ENCODE peak calls at places on chromosomes 3 and 15, in eight cellular contexts. One of them, this sample, is unnamed.

GRCh38 chr15:69318033-69318432 is 19.3 kb downstream of the PAQR5 start:
- DNase-seq in transverse colon: no peak
- DNase-seq in lower lobe of right lung: no peak
- DNase-seq in GM23338: no peak
- DNase-seq in AG04450: no peak
- DNase-seq in IMR-90: no peak
- DNase-seq in cardiac fibroblast: no peak
- DNase-seq in fibroblast of lung: no peak
- DNase-seq in this sample: no peak

GRCh38 chr3:124951511-124952390 is 17.2 kb upstream of the MUC13 start:
- DNase-seq in transverse colon: peak; percentile 76
- DNase-seq in lower lobe of right lung: no peak
- DNase-seq in GM23338: no peak
- DNase-seq in AG04450: peak; percentile 42
- DNase-seq in IMR-90: peak; percentile 93
- DNase-seq in cardiac fibroblast: peak; percentile 40
- DNase-seq in fibroblast of lung: peak; percentile 66
- DNase-seq in this sample: no peak

GRCh38 chr3:193546129-193546528 is 8.6 kb downstream of the ATP13A4 start:
- DNase-seq in transverse colon: no peak
- DNase-seq in lower lobe of right lung: no peak
- DNase-seq in GM23338: no peak
- DNase-seq in AG04450: no peak
- DNase-seq in IMR-90: no peak
- DNase-seq in cardiac fibroblast: no peak
- DNase-seq in fibroblast of lung: no peak
- DNase-seq in this sample: no peak

GRCh38 chr3:120450261-120450913 is 405 bp downstream of the FSTL1 start:
- DNase-seq in transverse colon: peak; percentile 27
- DNase-seq in lower lobe of right lung: peak; percentile 59
- DNase-seq in GM23338: peak; percentile 63
- DNase-seq in AG04450: no peak
- DNase-seq in IMR-90: no peak
- DNase-seq in cardiac fibroblast: peak; percentile 47
- DNase-seq in fibroblast of lung: no peak
- DNase-seq in this sample: no peak

GRCh38 chr3:85342915-85343314 is 384.1 kb downstream of the CADM2 start:
- DNase-seq in transverse colon: no peak
- DNase-seq in lower lobe of right lung: no peak
- DNase-seq in GM23338: peak; percentile 48
- DNase-seq in AG04450: no peak
- DNase-seq in IMR-90: no peak
- DNase-seq in cardiac fibroblast: no peak
- DNase-seq in fibroblast of lung: peak; percentile 3
- DNase-seq in this sample: no peak

GRCh38 chr15:92009162-92009561 is 155.7 kb downstream of the SLCO3A1 start:
- DNase-seq in transverse colon: no peak
- DNase-seq in lower lobe of right lung: no peak
- DNase-seq in GM23338: no peak
- DNase-seq in AG04450: no peak
- DNase-seq in IMR-90: no peak
- DNase-seq in cardiac fibroblast: no peak
- DNase-seq in fibroblast of lung: no peak
- DNase-seq in this sample: no peak

GRCh38 chr15:57160823-57161560 is 215.3 kb upstream of the CGNL1 start:
- DNase-seq in transverse colon: no peak
- DNase-seq in lower lobe of right lung: no peak
- DNase-seq in GM23338: no peak
- DNase-seq in AG04450: no peak
- DNase-seq in IMR-90: peak; percentile 88
- DNase-seq in cardiac fibroblast: no peak
- DNase-seq in fibroblast of lung: peak; percentile 78
- DNase-seq in this sample: no peak

GRCh38 chr15:101532865-101533264 is 43.4 kb upstream of the PCSK6 start:
- DNase-seq in transverse colon: no peak
- DNase-seq in lower lobe of right lung: no peak
- DNase-seq in GM23338: no peak
- DNase-seq in AG04450: no peak
- DNase-seq in IMR-90: no peak
- DNase-seq in cardiac fibroblast: no peak
- DNase-seq in fibroblast of lung: no peak
- DNase-seq in this sample: no peak

GRCh38 chr15:88467935-88468528 is 524 bp downstream of the MRPS11 start:
- DNase-seq in transverse colon: no peak
- DNase-seq in lower lobe of right lung: no peak
- DNase-seq in GM23338: peak; percentile 67
- DNase-seq in AG04450: no peak
- DNase-seq in IMR-90: peak; percentile 14
- DNase-seq in cardiac fibroblast: peak; percentile 19
- DNase-seq in fibroblast of lung: no peak
- DNase-seq in this sample: no peak

GRCh38 chr15:28890711-28891495 is 5.1 kb downstream of the APBA2 start:
- DNase-seq in transverse colon: no peak
- DNase-seq in lower lobe of right lung: peak; percentile 10
- DNase-seq in GM23338: no peak
- DNase-seq in AG04450: no peak
- DNase-seq in IMR-90: no peak
- DNase-seq in cardiac fibroblast: no peak
- DNase-seq in fibroblast of lung: no peak
- DNase-seq in this sample: no peak

GRCh38 chr15:93166675-93167074 is 77.7 kb upstream of the RGMA start:
- DNase-seq in transverse colon: no peak
- DNase-seq in lower lobe of right lung: no peak
- DNase-seq in GM23338: no peak
- DNase-seq in AG04450: no peak
- DNase-seq in IMR-90: no peak
- DNase-seq in cardiac fibroblast: no peak
- DNase-seq in fibroblast of lung: no peak
- DNase-seq in this sample: no peak

GRCh38 chr3:127751782-127752181 is 70.5 kb downstream of the MGLL start:
- DNase-seq in transverse colon: no peak
- DNase-seq in lower lobe of right lung: no peak
- DNase-seq in GM23338: no peak
- DNase-seq in AG04450: no peak
- DNase-seq in IMR-90: no peak
- DNase-seq in cardiac fibroblast: no peak
- DNase-seq in fibroblast of lung: no peak
- DNase-seq in this sample: no peak

GRCh38 chr3:111252795-111253194 is 181.2 kb downstream of the NECTIN3 start:
- DNase-seq in transverse colon: no peak
- DNase-seq in lower lobe of right lung: no peak
- DNase-seq in GM23338: peak; percentile 60
- DNase-seq in AG04450: no peak
- DNase-seq in IMR-90: peak; percentile 51
- DNase-seq in cardiac fibroblast: peak; percentile 57
- DNase-seq in fibroblast of lung: peak; percentile 43
- DNase-seq in this sample: no peak

DNA sequence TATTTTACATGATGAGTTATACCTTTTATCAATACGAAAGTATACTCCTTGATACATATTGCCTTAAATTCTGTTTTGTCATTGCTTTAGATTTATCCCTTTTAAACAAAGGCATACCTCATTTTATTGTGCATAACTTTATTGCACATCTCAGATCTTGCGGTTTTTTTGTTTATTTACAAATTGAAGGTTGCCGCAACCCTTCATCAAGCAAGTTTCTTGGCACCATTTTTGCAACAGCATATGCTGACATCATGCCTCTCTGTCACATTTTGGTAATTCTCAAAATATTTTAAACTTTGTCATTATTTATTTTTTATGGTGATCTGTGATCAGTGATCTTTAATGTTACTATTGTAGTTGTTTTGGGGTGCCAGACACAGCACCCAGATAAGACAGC is 20.9 kb downstream of the SNRK start:
- DNase-seq in transverse colon: no peak
- DNase-seq in lower lobe of right lung: no peak
- DNase-seq in GM23338: no peak
- DNase-seq in AG04450: no peak
- DNase-seq in IMR-90: peak; percentile 11
- DNase-seq in cardiac fibroblast: no peak
- DNase-seq in fibroblast of lung: no peak
- DNase-seq in this sample: no peak
- H3K4me3 ChIP-seq in transverse colon: no peak overlapping the region
- H3K4me3 ChIP-seq in lower lobe of right lung: no peak overlapping the region
- H3K4me3 ChIP-seq in GM23338: no peak overlapping the region
- H3K4me3 ChIP-seq in AG04450: no peak overlapping the region
- H3K4me3 ChIP-seq in IMR-90: no peak overlapping the region
- H3K4me3 ChIP-seq in cardiac fibroblast: no peak overlapping the region
- H3K4me3 ChIP-seq in fibroblast of lung: no peak overlapping the region
- H3K4me3 ChIP-seq in this sample: no peak overlapping the region

DNA sequence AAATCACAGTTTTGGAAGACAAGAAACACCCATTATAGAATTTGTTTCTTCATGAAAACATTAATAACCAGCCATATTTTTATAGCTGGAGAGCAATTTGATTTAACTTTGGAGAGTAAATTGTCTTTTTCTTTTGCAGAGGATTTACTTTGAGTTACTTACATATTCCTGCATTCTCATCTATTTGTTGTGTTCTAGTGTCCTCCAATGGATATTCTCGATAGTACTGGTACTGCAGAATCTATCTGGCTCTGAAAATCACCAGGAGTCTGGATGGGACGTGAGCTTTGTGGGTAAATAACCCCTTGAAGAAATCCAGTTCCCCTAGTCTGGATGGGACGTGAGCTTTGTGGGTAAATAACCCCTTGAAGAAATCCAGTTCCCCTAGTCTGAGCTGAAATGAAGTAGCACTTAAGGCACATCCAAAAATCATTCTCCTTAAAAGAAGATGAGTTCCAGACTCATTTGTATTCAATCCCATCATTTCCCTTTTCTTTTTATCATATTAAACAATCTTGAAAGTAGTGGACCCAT is 294.1 kb upstream of the UBE2E2 start:
- DNase-seq in transverse colon: no peak
- DNase-seq in lower lobe of right lung: no peak
- DNase-seq in GM23338: peak; percentile 17
- DNase-seq in AG04450: no peak
- DNase-seq in IMR-90: no peak
- DNase-seq in cardiac fibroblast: no peak
- DNase-seq in fibroblast of lung: no peak
- DNase-seq in this sample: no peak
- TF ChIP-seq CTCF in transverse colon: no peak
- TF ChIP-seq CTCF in lower lobe of right lung: no peak
- TF ChIP-seq CTCF in GM23338: peak; percentile 32
- TF ChIP-seq CTCF in AG04450: no peak
- TF ChIP-seq CTCF in IMR-90: no peak
- TF ChIP-seq CTCF in cardiac fibroblast: no peak
- TF ChIP-seq CTCF in fibroblast of lung: no peak
- TF ChIP-seq CTCF in this sample: no peak

GRCh38 chr15:74174966-74175270 is 1.4 kb downstream of the ISLR start:
- DNase-seq in transverse colon: no peak
- DNase-seq in lower lobe of right lung: peak; percentile 41
- DNase-seq in GM23338: no peak
- DNase-seq in AG04450: no peak
- DNase-seq in IMR-90: no peak
- DNase-seq in cardiac fibroblast: no peak
- DNase-seq in fibroblast of lung: no peak
- DNase-seq in this sample: no peak
- H3K4me3 ChIP-seq in transverse colon: peak overlapping the region; percentile 17
- H3K4me3 ChIP-seq in lower lobe of right lung: peak overlapping the region; percentile 47
- H3K4me3 ChIP-seq in GM23338: no peak overlapping the region
- H3K4me3 ChIP-seq in AG04450: no peak overlapping the region
- H3K4me3 ChIP-seq in IMR-90: no peak overlapping the region
- H3K4me3 ChIP-seq in cardiac fibroblast: no peak overlapping the region
- H3K4me3 ChIP-seq in fibroblast of lung: no peak overlapping the region
- H3K4me3 ChIP-seq in this sample: no peak overlapping the region

DNA sequence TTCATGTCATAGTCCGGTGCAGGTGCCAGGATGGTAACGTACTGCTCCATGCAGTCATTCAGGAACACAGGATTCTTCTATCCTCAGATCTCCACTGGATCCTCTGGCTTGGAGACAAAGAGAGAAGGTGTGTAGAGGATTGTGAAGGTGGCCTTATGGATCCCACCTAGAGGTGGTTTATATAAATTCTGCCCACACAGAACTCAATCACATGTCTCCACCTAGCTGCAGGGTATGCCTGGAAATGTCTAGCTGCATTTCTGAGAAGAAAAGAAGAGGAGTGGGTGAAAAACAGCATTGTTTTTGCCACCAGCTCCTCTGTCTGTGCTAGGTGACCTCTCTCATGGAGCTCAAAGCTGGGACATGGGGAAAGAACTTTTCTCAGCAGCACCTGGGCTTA is 478.7 kb downstream of the PDCD6IP start:
- DNase-seq in transverse colon: no peak
- DNase-seq in lower lobe of right lung: no peak
- DNase-seq in GM23338: no peak
- DNase-seq in AG04450: no peak
- DNase-seq in IMR-90: no peak
- DNase-seq in cardiac fibroblast: no peak
- DNase-seq in fibroblast of lung: no peak
- DNase-seq in this sample: no peak
- TF ChIP-seq CTCF in transverse colon: no peak
- TF ChIP-seq CTCF in lower lobe of right lung: no peak
- TF ChIP-seq CTCF in GM23338: peak; percentile 22
- TF ChIP-seq CTCF in AG04450: no peak
- TF ChIP-seq CTCF in IMR-90: no peak
- TF ChIP-seq CTCF in cardiac fibroblast: no peak
- TF ChIP-seq CTCF in fibroblast of lung: no peak
- TF ChIP-seq CTCF in this sample: no peak